ENCODE peak calls at places on chromosomes 2 and 18, in five cellular contexts. X is esophagus squamous epithelium, B is spleen, J is endothelial cell of umbilical vein, I is gastrocnemius medialis. L is an unnamed sample.

GRCh38 chr2:235793163-235793752 is 299.4 kb downstream of the AGAP1 start:
- DNase-seq in X (no peak), B (peak), J (peak), I (no peak), L (peak)

GRCh38 chr2:75518638-75519465 is 41.9 kb downstream of the EVA1A start:
- DNase-seq in X (no peak), B (no peak), J (no peak), I (no peak), L (no peak)

GRCh38 chr2:73208258-73208657 is 5.8 kb upstream of the SMYD5 start:
- DNase-seq in X (no peak), B (no peak), J (no peak), I (no peak), L (no peak)

GRCh38 chr2:120620025-120620793 is 115.5 kb upstream of the GLI2 start:
- DNase-seq in X (no peak), B (no peak), J (no peak), I (no peak), L (peak)

GRCh38 chr2:233811732-233812131 is 33.6 kb downstream of the MROH2A start:
- DNase-seq in X (no peak), B (peak), J (no peak), I (no peak), L (no peak)

GRCh38 chr2:100292022-100292580 is 30.2 kb downstream of the LONRF2 start:
- DNase-seq in X (no peak), B (no peak), J (no peak), I (no peak), L (peak)

GRCh38 chr2:221243758-221244157 is 328.3 kb downstream of the EPHA4 start:
- DNase-seq in X (no peak), B (no peak), J (no peak), I (no peak), L (no peak)

GRCh38 chr2:69013837-69014796 is 1.1 kb downstream of the ANTXR1 start:
- DNase-seq in X (no peak), B (no peak), J (peak), I (no peak), L (no peak)

GRCh38 chr18:10047237-10047636 is 133.4 kb downstream of the VAPA start:
- DNase-seq in X (no peak), B (peak), J (no peak), I (no peak), L (no peak)

GRCh38 chr2:178804791-178805190 is 2.4 kb downstream of the TTN start:
- DNase-seq in X (no peak), B (no peak), J (no peak), I (peak), L (peak)

GRCh38 chr18:79529296-79529695 is 133.6 kb downstream of the NFATC1 start:
- DNase-seq in X (no peak), B (peak), J (no peak), I (no peak), L (no peak)

GRCh38 chr2:8452979-8453903 is 228.6 kb upstream of the ID2 start:
- DNase-seq in X (no peak), B (no peak), J (no peak), I (no peak), L (no peak)

GRCh38 chr2:61762292-61762691 is 91.6 kb downstream of the FAM161A start:
- DNase-seq in X (no peak), B (no peak), J (no peak), I (no peak), L (no peak)

GRCh38 chr2:164386226-164386625 is 235.1 kb downstream of the GRB14 start:
- DNase-seq in X (no peak), B (no peak), J (no peak), I (no peak), L (no peak)

GRCh38 chr18:39913790-39914366 is 2041.2 kb upstream of the PIK3C3 start:
- DNase-seq in X (no peak), B (no peak), J (no peak), I (no peak), L (no peak)

GRCh38 chr18:8724452-8724851 is 19.1 kb downstream of the MTCL1 start:
- DNase-seq in X (no peak), B (no peak), J (no peak), I (no peak), L (no peak)

GRCh38 chr2:239756392-239757153 is 268.6 kb downstream of the NDUFA10 start:
- DNase-seq in X (no peak), B (no peak), J (no peak), I (no peak), L (no peak)

GRCh38 chr2:205086689-205087088 is 541.4 kb downstream of the PARD3B start:
- DNase-seq in X (no peak), B (no peak), J (no peak), I (no peak), L (no peak)

GRCh38 chr2:144409241-144409640 is 110.7 kb downstream of the ZEB2 start:
- DNase-seq in X (no peak), B (no peak), J (no peak), I (no peak), L (no peak)

GRCh38 chr2:56082665-56083064 is 101.1 kb upstream of the CCDC85A start:
- DNase-seq in X (no peak), B (no peak), J (no peak), I (no peak), L (no peak)

GRCh38 chr2:17752892-17753802 is 463 bp downstream of the SMC6 start:
- DNase-seq in X (no peak), B (no peak), J (peak), I (no peak), L (peak)
- TF ChIP-seq POLR2A in X (peak), B (peak), J (no peak), I (peak), L (peak)

DNA sequence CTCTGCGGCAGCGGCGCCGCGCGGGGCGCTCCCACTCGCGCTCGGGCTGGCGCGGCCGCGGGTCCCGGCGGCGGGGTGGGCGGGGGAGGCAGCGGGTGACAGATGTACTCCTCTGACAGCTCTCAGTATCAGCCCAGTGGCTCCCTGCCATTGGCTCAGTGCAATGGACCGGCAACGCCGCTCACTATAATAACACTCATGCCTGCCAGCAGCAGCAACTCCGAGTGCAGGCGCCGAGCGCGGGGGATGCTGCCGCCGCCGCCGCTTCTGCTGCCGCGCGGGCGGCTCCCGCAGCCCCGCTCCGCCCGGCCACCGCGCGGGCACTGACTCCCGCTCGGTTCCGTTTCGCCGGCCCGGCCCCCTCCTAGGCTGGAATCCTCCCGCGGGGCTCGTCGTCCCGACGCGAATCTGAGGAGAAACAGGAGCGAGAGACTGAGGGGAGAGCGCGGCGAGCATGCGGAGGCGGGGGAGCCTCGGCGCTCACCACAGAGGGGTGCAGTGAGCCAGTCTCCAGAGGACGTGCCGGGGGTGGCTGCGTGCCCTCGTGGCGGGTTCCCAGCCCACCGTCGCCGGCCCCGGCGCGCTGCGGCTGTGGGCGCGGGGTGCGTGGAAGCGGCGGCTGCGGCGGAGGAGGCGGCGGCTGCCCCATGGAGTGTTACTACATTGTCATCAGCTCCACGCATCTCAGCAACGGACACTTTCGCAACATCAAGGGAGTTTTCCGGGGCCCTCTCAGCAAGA is at the start of gene ZNF804A:
- DNase-seq in X (no peak), B (peak), J (peak), I (no peak), L (peak)
- TF ChIP-seq POLR2A in X (no peak), B (peak), J (no peak), I (no peak), L (peak)

GRCh38 chr2:127735537-127736399 is 34.5 kb downstream of the SFT2D3 start:
- DNase-seq in X (no peak), B (no peak), J (no peak), I (no peak), L (no peak)
- TF ChIP-seq POLR2A in X (no peak), B (no peak), J (no peak), I (no peak), L (no peak)

GRCh38 chr2:43399515-43400245 is 173.3 kb upstream of the ZFP36L2 start:
- DNase-seq in X (no peak), B (no peak), J (peak), I (no peak), L (no peak)

GRCh38 chr2:43399098-43399497 is 172.7 kb upstream of the ZFP36L2 start:
- DNase-seq in X (no peak), B (no peak), J (no peak), I (no peak), L (no peak)

GRCh38 chr2:43400508-43400907 is 174.1 kb upstream of the ZFP36L2 start:
- DNase-seq in X (no peak), B (no peak), J (no peak), I (no peak), L (no peak)

GRCh38 chr2:43402452-43402937 is 176.1 kb upstream of the ZFP36L2 start:
- DNase-seq in X (no peak), B (no peak), J (no peak), I (no peak), L (no peak)

DNA sequence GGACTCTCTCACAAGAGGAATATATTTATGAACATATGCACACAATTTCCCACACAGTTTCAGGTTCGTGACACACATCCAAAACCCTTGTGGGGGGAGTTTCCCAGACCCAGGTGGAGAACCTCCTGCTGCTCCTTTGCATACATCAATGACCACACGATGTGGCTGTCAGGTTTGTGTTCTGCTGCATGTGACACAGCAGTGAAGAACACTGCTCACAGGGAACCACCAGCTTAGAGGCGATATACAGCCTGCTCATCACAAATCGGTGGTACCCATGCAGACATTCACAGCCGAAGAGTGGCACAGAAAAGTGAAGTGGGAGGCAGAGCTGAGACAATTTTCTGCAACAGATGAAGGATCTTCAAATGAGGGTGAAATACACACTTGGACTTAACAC is 175.6 kb upstream of the ZFP36L2 start:
- DNase-seq in X (no peak), B (no peak), J (no peak), I (no peak), L (no peak)
- TF ChIP-seq POLR2A in X (no peak), B (no peak), J (no peak), I (no peak), L (no peak)

DNA sequence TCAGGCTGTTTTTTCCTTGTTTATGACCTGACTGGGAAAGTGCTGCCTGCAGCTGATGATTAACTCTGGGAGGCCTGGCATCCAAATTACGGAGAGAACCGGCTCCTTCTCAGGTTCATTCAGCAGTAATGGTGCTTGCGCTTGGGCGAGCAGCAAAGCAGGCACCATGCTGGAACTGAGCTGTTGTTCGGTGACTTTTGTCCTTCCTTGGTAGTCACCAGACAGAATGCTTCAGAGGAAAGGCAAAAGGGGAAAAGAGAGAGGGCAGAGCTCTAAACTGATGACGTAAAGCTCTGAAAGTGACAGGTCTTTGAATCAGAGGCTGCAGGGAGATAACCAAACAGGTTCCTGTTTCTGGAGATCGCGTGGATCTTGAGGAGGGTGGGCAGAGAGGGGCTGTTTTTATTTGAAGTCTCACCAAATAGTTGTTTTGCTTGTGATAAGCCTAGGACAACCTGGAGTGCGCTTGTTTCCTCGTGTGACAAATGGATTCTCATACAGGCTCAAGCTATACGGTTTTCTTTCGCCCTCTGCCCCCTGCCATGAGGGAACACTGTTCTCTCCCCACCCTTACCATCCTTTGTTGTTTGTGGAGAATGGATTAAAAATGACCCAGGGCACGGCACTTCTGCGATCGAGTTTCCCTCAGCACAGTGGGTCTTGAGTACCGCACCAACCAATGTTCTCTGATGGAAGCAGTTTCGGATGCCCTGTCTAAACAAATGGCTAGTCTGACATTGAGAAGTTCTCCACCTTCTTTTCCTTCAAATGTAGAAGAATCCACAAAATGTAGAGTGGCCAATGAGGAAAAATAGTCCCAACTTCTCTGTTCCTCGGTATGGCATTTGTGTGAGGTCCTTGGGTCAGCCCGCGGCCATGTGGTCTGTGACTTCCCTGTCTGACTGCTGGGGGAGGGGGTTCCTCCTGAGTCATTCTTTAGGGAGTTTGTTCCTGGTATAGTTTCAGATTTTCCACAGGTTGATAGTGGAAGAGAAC is 1.3 kb downstream of the RASGRP3 start:
- DNase-seq in X (no peak), B (no peak), J (peak), I (peak), L (no peak)
- TF ChIP-seq POLR2A in X (no peak), B (peak), J (no peak), I (peak), L (no peak)

GRCh38 chr2:200963129-200963917 is at the start of gene ORC2:
- DNase-seq in X (peak), B (peak), J (peak), I (peak), L (peak)
- TF ChIP-seq POLR2A in X (no peak), B (no peak), J (peak), I (no peak), L (no peak)

GRCh38 chr2:20051518-20052228 is at the start of gene LAPTM4A:
- DNase-seq in X (peak), B (peak), J (peak), I (peak), L (peak)
- TF ChIP-seq POLR2A in X (peak), B (peak), J (peak), I (peak), L (peak)

DNA sequence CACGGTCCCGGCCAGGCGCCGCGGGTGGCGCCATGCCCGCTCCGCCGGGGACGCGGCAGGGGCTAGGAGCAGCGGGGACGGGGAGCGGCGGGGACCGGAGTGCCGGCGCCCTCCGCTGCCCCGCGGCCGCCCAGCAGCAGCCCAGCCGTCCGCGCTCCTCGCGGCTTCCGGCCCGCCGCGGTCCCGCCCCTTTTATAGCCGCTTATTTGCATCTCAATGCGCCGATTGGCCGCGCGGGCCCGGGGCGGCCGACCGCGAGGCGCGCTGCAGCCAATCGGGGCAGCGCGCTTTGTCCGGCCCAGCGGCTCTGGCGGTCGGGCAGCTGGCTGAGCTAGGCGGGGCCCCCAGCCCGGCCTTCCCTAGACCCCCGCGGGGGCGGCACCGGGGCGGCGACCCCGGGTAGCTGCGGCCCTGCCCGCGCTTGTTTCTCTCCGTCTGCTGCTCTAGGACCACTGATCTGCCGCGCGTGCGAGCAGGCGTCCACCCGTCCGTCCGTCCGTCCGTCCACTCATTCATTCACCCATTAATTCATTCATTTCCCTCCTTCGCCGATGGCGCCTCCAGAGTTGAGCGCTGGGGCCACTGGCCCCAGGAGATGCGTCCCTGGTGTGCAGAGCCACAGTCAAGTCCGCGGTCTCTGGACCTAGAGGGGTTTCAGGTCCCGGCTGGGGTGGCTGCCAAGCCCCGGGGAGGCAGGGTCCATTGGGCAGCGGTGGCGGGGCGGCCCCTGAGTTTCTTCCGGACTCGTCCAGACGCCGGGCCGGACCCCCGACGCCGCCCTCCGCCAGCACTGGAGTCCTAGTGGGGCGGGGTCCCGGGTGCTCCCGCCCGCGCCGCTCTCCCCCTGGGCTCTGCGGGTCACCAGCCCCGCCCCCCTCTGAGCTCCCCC is at the start of gene HES6:
- DNase-seq in X (peak), B (peak), J (peak), I (peak), L (peak)
- TF ChIP-seq POLR2A in X (peak), B (peak), J (peak), I (peak), L (peak)

DNA sequence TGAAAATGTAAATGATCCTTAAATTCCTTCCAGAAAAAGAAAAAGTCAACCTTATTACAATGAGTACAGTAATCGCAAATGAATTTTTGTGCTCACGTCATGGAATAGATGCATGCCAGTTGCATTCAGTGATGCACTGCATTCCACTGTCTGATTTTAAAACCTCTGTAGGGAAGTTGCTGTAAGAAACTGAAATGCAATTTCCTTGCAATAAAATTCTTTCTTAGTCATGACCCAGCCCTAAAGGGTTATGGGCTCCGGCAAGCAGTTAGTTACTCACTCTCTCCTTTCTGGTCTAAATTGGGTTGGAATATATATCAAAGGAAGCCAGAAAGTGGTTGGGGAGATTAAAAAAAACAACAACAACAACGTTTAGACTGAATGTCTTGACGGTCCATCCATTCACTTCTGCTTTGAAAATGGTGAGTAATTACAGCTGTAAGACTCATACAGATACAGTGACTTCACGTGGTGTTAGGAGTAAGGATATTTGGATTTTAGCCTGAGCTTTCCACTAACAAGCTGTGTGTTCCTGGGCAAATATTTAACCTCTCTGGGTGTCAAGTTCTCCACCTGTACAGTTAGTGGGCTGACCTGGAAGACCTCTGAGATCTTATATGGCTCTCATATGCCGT is 8.6 kb upstream of the RND3 start:
- DNase-seq in X (no peak), B (no peak), J (peak), I (no peak), L (no peak)
- TF ChIP-seq POLR2A in X (no peak), B (no peak), J (no peak), I (no peak), L (no peak)

GRCh38 chr2:127701193-127701650 is at the start of gene SFT2D3:
- DNase-seq in X (peak), B (peak), J (peak), I (peak), L (peak)
- TF ChIP-seq POLR2A in X (peak), B (peak), J (peak), I (peak), L (peak)